ENCODE peak calls at places on chromosomes 3 and 15, in eight cellular contexts. N is WTC11; R is smooth muscle cell of the brain vasculature; Z is stimulated activated CD4-positive, alpha-beta T cell treated with anti-CD3 and anti-CD28 coated beads, TNF-alpha, amount 100 ng/mL, for 1 hour; F is AG04449; P is breast epithelium; A is HFFc6; D is GM13976. T is an unnamed sample.

GRCh38 chr3:193130576-193130975 is 110.4 kb upstream of the PLAAT1 start:
- DNase-seq in N (no peak), R (no peak), Z (no peak), F (no peak), P (no peak), A (no peak), D (no peak), T (no peak)

GRCh38 chr15:80920271-80920699 is 69.3 kb downstream of the MESD start:
- DNase-seq in N (no peak), R (no peak), Z (no peak), F (no peak), P (no peak), A (no peak), D (no peak), T (no peak)

GRCh38 chr3:116135462-116135861 is 309.8 kb downstream of the LSAMP start:
- DNase-seq in N (no peak), R (no peak), Z (no peak), F (peak), P (no peak), A (peak), D (no peak), T (peak)

GRCh38 chr3:56889131-56889530 is 87.4 kb upstream of the ARHGEF3 start:
- DNase-seq in N (no peak), R (no peak), Z (no peak), F (no peak), P (no peak), A (no peak), D (no peak), T (no peak)

GRCh38 chr15:44219073-44219472 is 24.0 kb upstream of the FRMD5 start:
- DNase-seq in N (no peak), R (no peak), Z (no peak), F (no peak), P (no peak), A (no peak), D (no peak), T (no peak)

GRCh38 chr3:141412087-141412935 is 44.0 kb downstream of the ZBTB38 start:
- DNase-seq in N (no peak), R (peak), Z (no peak), F (no peak), P (no peak), A (peak), D (peak), T (peak)

GRCh38 chr3:171240504-171240835 is 213.9 kb upstream of the SLC2A2 start:
- DNase-seq in N (no peak), R (no peak), Z (no peak), F (no peak), P (no peak), A (no peak), D (no peak), T (no peak)

GRCh38 chr15:74180689-74181602 is 7.4 kb downstream of the ISLR start:
- DNase-seq in N (no peak), R (no peak), Z (no peak), F (no peak), P (peak), A (no peak), D (no peak), T (no peak)

GRCh38 chr3:81152156-81152555 is 609.3 kb downstream of the GBE1 start:
- DNase-seq in N (no peak), R (no peak), Z (no peak), F (no peak), P (no peak), A (no peak), D (no peak), T (no peak)

GRCh38 chr3:193176690-193177089 is 64.3 kb upstream of the PLAAT1 start:
- DNase-seq in N (no peak), R (no peak), Z (no peak), F (no peak), P (no peak), A (no peak), D (no peak), T (no peak)

GRCh38 chr3:171781711-171782127 is 28.6 kb downstream of the PLD1 start:
- DNase-seq in N (no peak), R (no peak), Z (no peak), F (peak), P (no peak), A (no peak), D (no peak), T (no peak)

GRCh38 chr15:100332231-100332630 is 9.5 kb downstream of the ADAMTS17 start:
- DNase-seq in N (no peak), R (no peak), Z (no peak), F (no peak), P (no peak), A (no peak), D (no peak), T (no peak)

GRCh38 chr3:175338775-175339535 is 479.8 kb downstream of the NAALADL2 start:
- DNase-seq in N (no peak), R (peak), Z (no peak), F (peak), P (no peak), A (peak), D (no peak), T (peak)

GRCh38 chr15:50865515-50866370 is 42.7 kb upstream of the AP4E1 start:
- DNase-seq in N (no peak), R (no peak), Z (no peak), F (no peak), P (no peak), A (no peak), D (no peak), T (no peak)

GRCh38 chr3:125260158-125260557 is 47.6 kb upstream of the SLC12A8 start:
- DNase-seq in N (no peak), R (no peak), Z (no peak), F (no peak), P (no peak), A (no peak), D (no peak), T (no peak)

GRCh38 chr15:89121414-89121813 is 33.2 kb downstream of the ABHD2 start:
- DNase-seq in N (no peak), R (peak), Z (no peak), F (no peak), P (no peak), A (no peak), D (no peak), T (no peak)

GRCh38 chr3:48275292-48276027 is 34.6 kb downstream of the ZNF589 start:
- DNase-seq in N (no peak), R (no peak), Z (no peak), F (no peak), P (no peak), A (no peak), D (no peak), T (no peak)

GRCh38 chr3:34106879-34107278 is 308.4 kb downstream of the PDCD6IP start:
- DNase-seq in N (peak), R (no peak), Z (no peak), F (no peak), P (no peak), A (no peak), D (peak), T (no peak)

GRCh38 chr3:141625506-141625905 is 112.6 kb upstream of the RNF7 start:
- DNase-seq in N (no peak), R (no peak), Z (no peak), F (no peak), P (no peak), A (no peak), D (no peak), T (no peak)

GRCh38 chr3:174089592-174089991 is 692.0 kb downstream of the NLGN1 start:
- DNase-seq in N (no peak), R (no peak), Z (no peak), F (no peak), P (no peak), A (no peak), D (no peak), T (no peak)

GRCh38 chr3:152270145-152270870 is 1.6 kb downstream of the MBNL1 start:
- DNase-seq in N (no peak), R (no peak), Z (no peak), F (no peak), P (no peak), A (no peak), D (no peak), T (no peak)

GRCh38 chr15:92807971-92808571 is 92.1 kb upstream of the CHD2 start:
- DNase-seq in N (no peak), R (no peak), Z (no peak), F (no peak), P (no peak), A (no peak), D (no peak), T (no peak)